ENCODE peak calls at places on chromosome 18, in eight cellular contexts. H is K562, M is thoracic aorta, Y is ureter, W is activated gamma-delta T cell treated with Interleukin-2 at 50 U/mL for 16 hours, K is tibial artery, Q is nephron progenitor cell, E is EH. S is an unnamed sample.

GRCh38 chr18:22465859-22466602 is 48.3 kb upstream of the CTAGE1 start:
- DNase-seq in H (peak; percentile 79), M (peak; percentile 48), Y (no peak), W (peak; percentile 37), K (peak; percentile 75), Q (no peak), E (peak; percentile 98), S (no peak)

GRCh38 chr18:57542126-57542525 is 44.4 kb downstream of the FECH start:
- DNase-seq in H (no peak), M (no peak), Y (no peak), W (no peak), K (no peak), Q (no peak), E (peak; percentile 55), S (no peak)

GRCh38 chr18:48295586-48296311 is 113.4 kb downstream of the ZBTB7C start:
- DNase-seq in H (no peak), M (no peak), Y (peak; percentile 42), W (no peak), K (no peak), Q (peak; percentile 27), E (peak; percentile 11), S (no peak)

GRCh38 chr18:70047931-70048603 is 100.4 kb upstream of the CD226 start:
- DNase-seq in H (no peak), M (no peak), Y (no peak), W (no peak), K (no peak), Q (no peak), E (peak; percentile 64), S (no peak)

GRCh38 chr18:80181642-80182461 is 65.5 kb downstream of the PARD6G start:
- DNase-seq in H (no peak), M (no peak), Y (no peak), W (no peak), K (no peak), Q (no peak), E (no peak), S (no peak)

GRCh38 chr18:53698907-53699306 is 525.6 kb downstream of the MBD2 start:
- DNase-seq in H (no peak), M (no peak), Y (peak; percentile 51), W (no peak), K (no peak), Q (peak; percentile 41), E (peak; percentile 37), S (no peak)

GRCh38 chr18:79436556-79437275 is 41.0 kb downstream of the NFATC1 start:
- DNase-seq in H (no peak), M (no peak), Y (no peak), W (no peak), K (no peak), Q (no peak), E (no peak), S (no peak)

GRCh38 chr18:3151379-3152264 is 68.1 kb downstream of the MYOM1 start:
- DNase-seq in H (peak; percentile 62), M (no peak), Y (no peak), W (no peak), K (no peak), Q (no peak), E (peak; percentile 38), S (no peak)

GRCh38 chr18:37662546-37663339 is 97.1 kb upstream of the CELF4 start:
- DNase-seq in H (no peak), M (no peak), Y (no peak), W (no peak), K (no peak), Q (no peak), E (no peak), S (no peak)

GRCh38 chr18:21598726-21599584 is 1.5 kb downstream of the ESCO1 start:
- DNase-seq in H (no peak), M (no peak), Y (no peak), W (no peak), K (peak; percentile 23), Q (peak; percentile 13), E (no peak), S (no peak)

GRCh38 chr18:44682871-44683221 is 2.2 kb downstream of the SETBP1 start:
- DNase-seq in H (no peak), M (no peak), Y (no peak), W (no peak), K (peak; percentile 43), Q (peak; percentile 61), E (no peak), S (no peak)

GRCh38 chr18:56067216-56067611 is 479.2 kb upstream of the TCF4 start:
- DNase-seq in H (no peak), M (no peak), Y (no peak), W (no peak), K (no peak), Q (no peak), E (peak; percentile 82), S (no peak)

GRCh38 chr18:79845164-79845563 is 47.4 kb downstream of the KCNG2 start:
- DNase-seq in H (no peak), M (no peak), Y (no peak), W (no peak), K (no peak), Q (no peak), E (no peak), S (no peak)

GRCh38 chr18:67359868-67360838 is 156.4 kb downstream of the DSEL start:
- DNase-seq in H (no peak), M (peak; percentile 43), Y (peak; percentile 59), W (no peak), K (peak; percentile 82), Q (no peak), E (peak; percentile 93), S (no peak)

GRCh38 chr18:60191926-60192325 is 180.6 kb downstream of the MC4R start:
- DNase-seq in H (no peak), M (no peak), Y (no peak), W (no peak), K (no peak), Q (no peak), E (peak; percentile 1), S (no peak)

GRCh38 chr18:13617826-13618515 is 108.4 kb downstream of the FAM210A start:
- DNase-seq in H (no peak), M (no peak), Y (no peak), W (no peak), K (no peak), Q (no peak), E (no peak), S (no peak)

GRCh38 chr18:41858761-41859555 is 96.1 kb upstream of the PIK3C3 start:
- DNase-seq in H (no peak), M (no peak), Y (no peak), W (no peak), K (no peak), Q (no peak), E (no peak), S (no peak)

GRCh38 chr18:11246883-11247282 is 97.5 kb upstream of the PIEZO2 start:
- DNase-seq in H (no peak), M (no peak), Y (no peak), W (no peak), K (no peak), Q (no peak), E (no peak), S (no peak)

GRCh38 chr18:5452943-5453342 is 90.9 kb downstream of the EPB41L3 start:
- DNase-seq in H (no peak), M (no peak), Y (no peak), W (no peak), K (no peak), Q (no peak), E (no peak), S (no peak)

GRCh38 chr18:79242246-79242645 is 153.5 kb upstream of the NFATC1 start:
- DNase-seq in H (no peak), M (no peak), Y (no peak), W (no peak), K (no peak), Q (no peak), E (no peak), S (no peak)

GRCh38 chr18:9722691-9723090 is 14.6 kb downstream of the RAB31 start:
- DNase-seq in H (no peak), M (no peak), Y (peak; percentile 52), W (no peak), K (no peak), Q (no peak), E (no peak), S (no peak)